ENCODE peak calls at places on chromosome 1, in seven cellular contexts. Z, E, L, M, X, P and A are unnamed samples. For H3K4me1, the result is how much of the 10 kb centered on the place peaks cover.

GRCh38 chr1:12600880-12601633 is 17.0 kb downstream of the DHRS3 start:
- DNase-seq in E (no peak), Z (no peak), P (peak), X (no peak), L (peak), M (peak), A (no peak)

GRCh38 chr1:11924334-11925195 is 1.7 kb downstream of the KIAA2013 start:
- DNase-seq in E (no peak), P (no peak), L (no peak), Z (no peak), M (no peak), X (no peak), A (no peak)

GRCh38 chr1:66642992-66643391 is 109.0 kb downstream of the SGIP1 start:
- DNase-seq in X (peak), Z (no peak), E (no peak), M (no peak), L (no peak), P (no peak), A (peak)

GRCh38 chr1:39352881-39353280 is 138.6 kb upstream of the BMP8A start:
- DNase-seq in X (peak), E (no peak), Z (no peak), P (no peak), M (no peak), L (no peak), A (no peak)

GRCh38 chr1:16181887-16182719 is 26.2 kb upstream of the EPHA2 start:
- DNase-seq in L (peak), X (peak), E (peak), Z (peak), P (peak), M (peak), A (peak)

GRCh38 chr1:22362626-22363402 is 88.8 kb upstream of the ZBTB40 start:
- DNase-seq in Z (peak), L (no peak), X (no peak), P (no peak), M (no peak), E (no peak), A (no peak)

GRCh38 chr1:2330511-2331199 is 60.7 kb downstream of the MORN1 start:
- DNase-seq in Z (peak), E (peak), P (no peak), M (no peak), L (no peak), X (peak), A (peak)

GRCh38 chr1:2558861-2559260 is 2.7 kb downstream of the TNFRSF14 start:
- DNase-seq in X (no peak), P (no peak), Z (no peak), E (peak), M (no peak), L (no peak), A (no peak)

GRCh38 chr1:240148333-240148732 is 56.6 kb downstream of the FMN2 start:
- DNase-seq in P (no peak), M (no peak), X (no peak), Z (no peak), E (no peak), L (no peak), A (no peak)

GRCh38 chr1:6864166-6864565 is 78.9 kb downstream of the CAMTA1 start:
- DNase-seq in L (no peak), M (no peak), P (no peak), Z (no peak), X (no peak), E (no peak), A (no peak)

GRCh38 chr1:91511386-91511785 is 10.7 kb downstream of the CDC7 start:
- DNase-seq in M (peak), P (no peak), X (peak), L (no peak), E (no peak), Z (no peak), A (no peak)

GRCh38 chr1:167752219-167752985 is 30.6 kb downstream of the MPZL1 start:
- DNase-seq in Z (no peak), E (no peak), L (no peak), X (peak), P (no peak), M (no peak), A (peak)

GRCh38 chr1:165900576-165901380 is 73.4 kb downstream of the UCK2 start:
- DNase-seq in E (no peak), L (peak), M (no peak), P (peak), X (no peak), Z (no peak), A (peak)

GRCh38 chr1:237788069-237788468 is 102.7 kb downstream of the ZP4 start:
- DNase-seq in L (no peak), E (no peak), M (no peak), P (no peak), X (no peak), Z (no peak), A (no peak)

GRCh38 chr1:117093870-117094621 is 27.5 kb downstream of the TRIM45 start:
- DNase-seq in Z (no peak), X (peak), L (peak), M (peak), P (peak), E (no peak), A (peak)

GRCh38 chr1:209585672-209586071 is 2.2 kb downstream of the CAMK1G start:
- DNase-seq in E (peak), P (peak), L (peak), Z (peak), X (no peak), M (peak), A (no peak)

GRCh38 chr1:171606402-171606941 is 15.6 kb upstream of the MYOCOS start:
- DNase-seq in L (no peak), P (no peak), M (no peak), E (no peak), Z (no peak), X (no peak), A (no peak)

GRCh38 chr1:172470149-172470548 is 26.3 kb upstream of the PIGC start:
- DNase-seq in L (no peak), X (no peak), E (no peak), Z (no peak), P (no peak), M (no peak), A (no peak)

GRCh38 chr1:79353224-79353623 is 346.7 kb upstream of the ADGRL4 start:
- DNase-seq in L (no peak), M (peak), X (peak), E (no peak), P (peak), Z (no peak), A (peak)

GRCh38 chr1:65477414-65478378 is 57.2 kb downstream of the LEPR start:
- DNase-seq in P (no peak), E (no peak), M (no peak), Z (no peak), X (no peak), L (no peak), A (no peak)

DNA sequence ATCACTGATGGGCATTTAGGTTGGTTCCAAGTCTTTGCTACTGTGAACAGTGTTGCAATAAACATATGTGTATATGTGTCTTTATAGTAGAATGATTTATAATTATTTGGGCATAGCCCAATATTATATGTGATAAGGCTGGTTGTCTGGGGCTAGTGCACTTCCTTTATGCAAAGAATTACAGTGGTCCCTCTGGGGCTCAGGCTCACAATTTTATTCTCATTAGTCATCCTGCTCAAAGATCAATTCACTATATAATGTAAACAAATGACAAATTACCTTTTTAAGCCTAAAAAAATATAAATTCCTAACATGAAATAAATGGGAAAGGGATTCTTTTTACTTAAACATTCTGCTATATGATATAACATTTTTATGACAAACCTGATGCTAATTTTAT is 5.0 kb downstream of the PLPPR4 start:
- DNase-seq in M (no peak), L (no peak), X (peak), Z (no peak), E (no peak), P (no peak), A (no peak)
- H3K27ac ChIP-seq in M (no peak), L (no peak), X (no peak), Z (no peak), E (no peak), P (no peak), A (no peak)

GRCh38 chr1:63829349-63830327 is 55.8 kb downstream of the ROR1 start:
- DNase-seq in Z (no peak), M (no peak), X (no peak), L (no peak), P (no peak), E (no peak), A (no peak)
- H3K4me1 ChIP-seq in Z (under half), M (under half), X (under half), L (under half), P (under half), E (under half), A (under half)

GRCh38 chr1:161038523-161039153 is at the start of gene TSTD1:
- DNase-seq in M (peak), L (peak), P (peak), Z (peak), X (no peak), E (peak), A (no peak)

GRCh38 chr1:161033751-161034150 is 5.0 kb downstream of the TSTD1 start:
- DNase-seq in P (no peak), M (no peak), Z (no peak), X (no peak), L (no peak), E (no peak), A (no peak)

GRCh38 chr1:161039546-161039945 is 782 bp upstream of the TSTD1 start:
- DNase-seq in M (no peak), X (no peak), P (no peak), L (no peak), E (no peak), Z (no peak), A (no peak)

GRCh38 chr1:161039154-161039545 is 386 bp upstream of the TSTD1 start:
- DNase-seq in X (no peak), Z (no peak), L (no peak), P (no peak), E (no peak), M (no peak), A (no peak)

DNA sequence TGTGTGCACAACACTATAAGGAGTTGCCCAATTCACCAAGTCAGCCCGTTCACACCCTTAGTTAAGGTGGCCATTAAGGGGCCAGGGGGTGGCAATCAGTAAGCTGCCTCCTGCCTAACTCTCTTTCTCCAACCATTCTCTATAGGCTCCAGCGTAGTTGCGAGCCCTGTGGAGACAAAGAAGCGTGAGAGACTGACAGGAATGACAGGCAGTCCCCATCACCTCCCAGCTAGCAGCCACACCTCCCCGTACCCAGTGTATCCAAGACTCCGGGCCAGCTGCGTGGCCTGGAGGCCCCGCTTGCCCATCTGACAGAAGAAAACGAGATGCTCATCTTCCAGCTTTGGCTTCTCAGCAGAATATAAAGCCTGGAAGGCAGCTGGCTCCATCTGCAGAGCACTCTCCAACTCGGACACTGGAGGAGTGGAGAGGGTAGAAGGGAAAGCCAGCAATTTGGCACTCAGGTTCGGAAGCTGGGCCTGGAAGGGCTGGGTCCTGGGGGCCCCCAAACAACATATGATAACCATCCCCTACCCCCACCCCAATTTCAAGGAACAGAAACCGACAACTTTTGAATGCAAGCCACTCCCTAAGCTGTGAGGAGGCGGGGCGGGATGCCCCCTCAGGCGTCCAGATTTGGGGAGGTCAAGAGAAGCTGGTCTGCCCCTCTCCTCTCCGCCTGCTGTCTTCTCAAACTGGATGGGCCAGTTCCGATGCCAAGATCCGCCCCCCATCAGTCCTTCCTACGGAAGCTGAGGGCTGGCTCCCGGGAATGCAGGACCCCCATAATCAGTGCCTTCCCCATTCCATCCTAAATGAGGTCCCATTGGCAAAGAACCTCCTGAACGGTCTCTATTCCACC is 872 bp downstream of the TSTD1 start:
- DNase-seq in M (peak), L (peak), E (no peak), Z (peak), X (no peak), P (peak), A (no peak)
- TF ChIP-seq CTCF in M (no peak), L (no peak), E (no peak), Z (no peak), X (no peak), P (no peak), A (no peak)

GRCh38 chr1:61000327-61000726 is 82.0 kb upstream of the NFIA start:
- DNase-seq in E (no peak), P (no peak), X (no peak), M (no peak), Z (no peak), L (no peak), A (no peak)
- H3K27ac ChIP-seq in E (no peak), P (no peak), X (no peak), M (no peak), Z (no peak), L (no peak), A (no peak)

DNA sequence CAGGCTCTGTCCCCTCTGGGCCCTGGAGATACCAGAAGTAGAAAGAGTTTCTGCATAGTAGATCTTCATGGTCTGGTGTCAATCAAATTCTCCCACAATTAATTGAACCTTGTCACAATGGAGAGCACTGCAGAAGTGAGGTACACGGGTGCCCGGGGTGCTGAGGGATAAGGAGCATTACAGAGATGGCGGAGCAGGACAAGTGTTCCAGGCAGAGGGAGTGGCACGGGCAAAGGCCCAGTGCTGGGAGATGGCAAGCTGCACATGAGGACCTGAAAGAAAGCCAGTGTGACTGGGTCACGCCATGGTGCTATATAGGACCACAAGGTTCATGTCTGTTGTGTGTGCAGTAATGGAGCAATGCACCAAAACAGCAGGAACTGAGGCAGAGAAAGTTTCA is 27.6 kb downstream of the ACOT11 start:
- DNase-seq in M (no peak), X (no peak), L (no peak), E (no peak), P (no peak), Z (no peak), A (no peak)
- H3K4me1 ChIP-seq in M (under half), X (under half), L (under half), E (under half), P (under half), Z (under half), A (under half)